ENCODE peak calls at places on chromosomes 13 and 19, in seven cellular contexts. C is cardiac fibroblast; P is psoas muscle; J is KBM-7; N is endothelial cell; S is effector memory CD4-positive, alpha-beta T cell; Q is anterior cingulate cortex. H is an unnamed sample.

GRCh38 chr19:42206871-42207755 is 10.4 kb downstream of the DEDD2 start:
- DNase-seq in P (no peak), J (no peak), N (no peak), Q (peak), S (no peak), C (no peak), H (no peak)

GRCh38 chr13:98397861-98398260 is 179.0 kb downstream of the STK24 start:
- DNase-seq in S (no peak), N (no peak), J (no peak), Q (no peak), C (no peak), P (no peak), H (no peak)

GRCh38 chr19:8361921-8362793 is 1.8 kb upstream of the ANGPTL4 start:
- DNase-seq in S (no peak), P (peak), J (peak), C (peak), Q (peak), N (no peak), H (no peak)

GRCh38 chr13:48424212-48424611 is 11.3 kb upstream of the LPAR6 start:
- DNase-seq in S (no peak), P (no peak), J (no peak), N (no peak), Q (no peak), C (no peak), H (no peak)

GRCh38 chr19:5693195-5694166 is 3.4 kb downstream of the RPL36 start:
- DNase-seq in J (no peak), Q (no peak), S (no peak), N (no peak), P (no peak), C (no peak), H (no peak)

GRCh38 chr19:17259118-17259780 is 5.3 kb downstream of the USHBP1 start:
- DNase-seq in N (no peak), C (no peak), J (no peak), P (no peak), S (no peak), Q (no peak), H (no peak)

GRCh38 chr19:48746738-48747575 is at the start of gene IZUMO1:
- DNase-seq in C (peak), J (no peak), S (no peak), P (peak), N (peak), Q (peak), H (no peak)

GRCh38 chr19:54339646-54340358 is 840 bp upstream of the LILRA4 start:
- DNase-seq in S (no peak), J (peak), Q (no peak), C (no peak), N (no peak), P (no peak), H (no peak)

GRCh38 chr19:38203197-38203596 is 20.8 kb downstream of the DPF1 start:
- DNase-seq in N (no peak), C (no peak), S (no peak), P (no peak), Q (no peak), J (no peak), H (no peak)

GRCh38 chr19:16377521-16377920 is 52.9 kb downstream of the KLF2 start:
- DNase-seq in J (no peak), Q (no peak), S (no peak), C (no peak), P (peak), N (no peak), H (no peak)

GRCh38 chr13:45341799-45342584 is 1.0 kb upstream of the TPT1 start:
- DNase-seq in J (no peak), P (peak), N (no peak), S (no peak), C (peak), Q (no peak), H (no peak)

GRCh38 chr13:97432232-97432916 is 1.6 kb upstream of the RAP2A start:
- DNase-seq in S (no peak), P (no peak), N (no peak), C (no peak), Q (no peak), J (no peak), H (no peak)

GRCh38 chr19:39400997-39401548 is 5.6 kb upstream of the ZFP36 start:
- DNase-seq in J (no peak), C (no peak), S (no peak), P (no peak), Q (no peak), N (no peak), H (no peak)

GRCh38 chr13:23672616-23673015 is 102.4 kb downstream of the TNFRSF19 start:
- DNase-seq in C (peak), S (no peak), Q (no peak), P (no peak), J (no peak), N (no peak), H (no peak)

GRCh38 chr13:99962242-99962641 is 9.3 kb downstream of the ZIC5 start:
- DNase-seq in S (no peak), P (no peak), J (no peak), N (no peak), Q (no peak), C (no peak), H (no peak)

GRCh38 chr19:14375582-14376291 is 5.5 kb upstream of the ADGRE5 start:
- DNase-seq in Q (peak), N (no peak), C (peak), J (no peak), P (peak), S (no peak), H (no peak)